ENCODE peak calls at places on chromosome 22, in nine cellular contexts. B is NCI-H460; F is endodermal cell; S is BE2C; M is stimulated activated CD4-positive, alpha-beta T cell treated with anti-CD3 and anti-CD28 coated beads, Interleukin-1b, Interleukin-23, amount 100 ng/mL, for 24 hours; W is AML-193; K is hippocampal formation; H is NCI-H1092; Z is stimulated activated CD8-positive, alpha-beta memory T cell treated with anti-CD3 and anti-CD28 coated beads, Interleukin-4, amount 100 ng/mL, for 24 hours. L is an unnamed sample.

GRCh38 chr22:20232237-20232598 is 35.9 kb downstream of the RTN4R start:
- DNase-seq in F (no peak), H (no peak), W (no peak), K (no peak), Z (no peak), B (no peak), S (no peak), M (no peak), L (no peak)

GRCh38 chr22:46074771-46075551 is 75.4 kb upstream of the PPARA start:
- DNase-seq in K (no peak), S (peak), H (no peak), M (no peak), Z (no peak), B (no peak), W (peak), F (no peak), L (peak)

GRCh38 chr22:25896098-25896497 is 154.1 kb downstream of the MYO18B start:
- DNase-seq in K (no peak), F (no peak), M (no peak), Z (no peak), H (peak), S (no peak), B (no peak), W (no peak), L (no peak)

GRCh38 chr22:41600976-41601375 is 11.3 kb upstream of the PMM1 start:
- DNase-seq in Z (no peak), F (no peak), W (no peak), K (no peak), S (no peak), H (no peak), M (no peak), B (no peak), L (no peak)

GRCh38 chr22:49367016-49367697 is 460.5 kb downstream of the BRD1 start:
- DNase-seq in S (no peak), H (no peak), W (no peak), F (no peak), B (no peak), K (no peak), M (no peak), Z (no peak), L (peak)

GRCh38 chr22:24728790-24729637 is 45.5 kb downstream of the PIWIL3 start:
- DNase-seq in F (peak), H (no peak), W (peak), M (no peak), K (peak), Z (no peak), S (peak), B (no peak), L (no peak)

GRCh38 chr22:31096637-31097274 is 10.6 kb downstream of the SELENOM start:
- DNase-seq in B (no peak), H (no peak), M (no peak), K (no peak), W (no peak), F (peak), Z (no peak), S (no peak), L (no peak)

GRCh38 chr22:25419247-25420113 is 145.0 kb upstream of the GRK3 start:
- DNase-seq in H (no peak), F (peak), Z (no peak), B (no peak), K (no peak), M (no peak), W (peak), S (peak), L (peak)

GRCh38 chr22:40216041-40216756 is 38.5 kb downstream of the TNRC6B start:
- DNase-seq in B (no peak), M (no peak), Z (no peak), S (no peak), K (no peak), W (no peak), F (no peak), H (no peak), L (no peak)

GRCh38 chr22:26804315-26804714 is 146.9 kb downstream of the MIAT start:
- DNase-seq in F (no peak), S (no peak), W (no peak), K (no peak), M (no peak), B (no peak), H (no peak), Z (no peak), L (no peak)

GRCh38 chr22:23068832-23069385 is 1.4 kb upstream of the GNAZ start:
- DNase-seq in F (peak), B (no peak), K (no peak), M (no peak), H (no peak), W (no peak), S (no peak), Z (no peak), L (no peak)

GRCh38 chr22:44202261-44202789 is 21.6 kb downstream of the PARVG start:
- DNase-seq in B (no peak), W (no peak), Z (no peak), K (no peak), F (no peak), M (no peak), H (no peak), S (no peak), L (no peak)

GRCh38 chr22:45585437-45585755 is 82.7 kb downstream of the FBLN1 start:
- DNase-seq in K (no peak), W (no peak), M (no peak), F (no peak), H (no peak), S (no peak), B (no peak), Z (no peak), L (no peak)

GRCh38 chr22:26168934-26169311 is 339 bp upstream of the SEZ6L start:
- DNase-seq in Z (no peak), B (no peak), M (no peak), F (no peak), S (no peak), K (no peak), W (no peak), H (peak), L (peak)

GRCh38 chr22:27133951-27134664 is 476.7 kb downstream of the MIAT start:
- DNase-seq in H (no peak), Z (peak), W (peak), S (no peak), M (no peak), K (no peak), F (no peak), B (peak), L (no peak)

GRCh38 chr22:16969508-16970327 is 38.3 kb downstream of the GAB4 start:
- DNase-seq in F (no peak), H (no peak), W (no peak), Z (no peak), B (no peak), M (no peak), K (no peak), S (no peak), L (no peak)

GRCh38 chr22:50001388-50002231 is 11.0 kb downstream of the IL17REL start:
- DNase-seq in H (no peak), S (no peak), W (no peak), Z (no peak), B (no peak), M (no peak), K (no peak), F (peak), L (peak)

GRCh38 chr22:44642096-44642644 is 59.8 kb upstream of the PRR5 start:
- DNase-seq in M (no peak), S (no peak), W (no peak), Z (no peak), K (no peak), F (no peak), B (no peak), H (no peak), L (no peak)

GRCh38 chr22:36759481-36760159 is 16.3 kb downstream of the IFT27 start:
- DNase-seq in B (no peak), F (peak), S (no peak), W (no peak), Z (no peak), M (no peak), K (no peak), H (no peak), L (no peak)

L was measured in NCI-H345.